ENCODE peak calls at places on chromosomes 1 and 21, in eight cellular contexts. G is A549; W is cardiac muscle cell; E is neuronal stem cell; B is heart right ventricle; N is CD4-positive, CD25-positive, alpha-beta regulatory T cell; J is aorta; K is testis. L is an unnamed sample.

GRCh38 chr21:46239817-46240325 is 11.3 kb upstream of the LSS start:
- DNase-seq in J (peak), E (no peak), B (no peak), N (no peak), W (no peak), K (no peak), G (no peak), L (no peak)

GRCh38 chr1:38444311-38444710 is 397.7 kb upstream of the POU3F1 start:
- DNase-seq in G (no peak), B (no peak), W (no peak), K (no peak), E (no peak), N (no peak), J (no peak), L (no peak)

GRCh38 chr1:41419584-41420295 is 58.5 kb downstream of the FOXO6 start:
- DNase-seq in G (no peak), N (no peak), B (no peak), E (no peak), W (no peak), K (no peak), J (peak), L (no peak)

GRCh38 chr1:209367031-209367813 is 216.3 kb upstream of the CAMK1G start:
- DNase-seq in J (no peak), E (no peak), G (no peak), K (no peak), W (no peak), N (no peak), B (no peak), L (no peak)

GRCh38 chr1:21329209-21329844 is 39.1 kb upstream of the ECE1 start:
- DNase-seq in K (no peak), G (no peak), W (no peak), J (no peak), B (no peak), E (no peak), N (no peak), L (no peak)

GRCh38 chr1:52636701-52637695 is 4.0 kb downstream of the SHISAL2A start:
- DNase-seq in J (no peak), G (no peak), W (no peak), E (no peak), K (no peak), B (no peak), N (peak), L (no peak)

GRCh38 chr1:37764888-37765441 is at the start of gene EPHA10:
- DNase-seq in B (no peak), G (no peak), K (peak), E (no peak), N (no peak), W (no peak), J (no peak), L (no peak)

GRCh38 chr1:190154744-190155143 is 322.9 kb downstream of the BRINP3 start:
- DNase-seq in J (no peak), G (no peak), N (no peak), B (no peak), K (no peak), W (no peak), E (no peak), L (no peak)

GRCh38 chr1:207981976-207982375 is 71.1 kb upstream of the CD34 start:
- DNase-seq in B (no peak), N (no peak), J (no peak), K (no peak), W (peak), E (no peak), G (peak), L (no peak)

GRCh38 chr21:22889445-22889844 is 1891.2 kb downstream of the NCAM2 start:
- DNase-seq in B (no peak), N (no peak), K (no peak), E (no peak), G (no peak), W (no peak), J (no peak), L (no peak)

GRCh38 chr1:230822092-230822581 is 46.2 kb downstream of the C1orf198 start:
- DNase-seq in K (no peak), J (no peak), N (no peak), G (no peak), B (peak), W (no peak), E (no peak), L (no peak)

GRCh38 chr1:1227386-1227785 is 4.4 kb downstream of the SDF4 start:
- DNase-seq in G (no peak), B (no peak), N (no peak), K (no peak), W (no peak), J (no peak), E (no peak), L (no peak)

GRCh38 chr1:225577243-225577642 is 75.7 kb downstream of the ENAH start:
- DNase-seq in G (no peak), E (no peak), B (no peak), W (no peak), J (no peak), N (no peak), K (no peak), L (no peak)

GRCh38 chr21:35649186-35649585 is 411.1 kb downstream of the SETD4 start:
- DNase-seq in G (no peak), B (no peak), E (no peak), N (no peak), J (no peak), K (no peak), W (no peak), L (no peak)

GRCh38 chr1:235648954-235649721 is 446 bp downstream of the GNG4 start:
- DNase-seq in E (peak), J (peak), N (peak), W (peak), K (peak), B (peak), G (no peak), L (peak)

GRCh38 chr1:26970810-26971209 is 10.5 kb upstream of the KDF1 start:
- DNase-seq in G (no peak), N (no peak), B (no peak), J (no peak), K (no peak), W (no peak), E (no peak), L (no peak)

GRCh38 chr1:10304295-10304694 is 93.9 kb downstream of the KIF1B start:
- DNase-seq in K (no peak), G (no peak), W (no peak), E (no peak), B (peak), J (no peak), N (no peak), L (no peak)

GRCh38 chr1:1621682-1622577 is 6.6 kb downstream of the MIB2 start:
- DNase-seq in J (peak), B (no peak), N (peak), E (no peak), K (no peak), W (no peak), G (no peak), L (no peak)

GRCh38 chr1:94228640-94229375 is 8.6 kb downstream of the ARHGAP29 start:
- DNase-seq in W (no peak), K (no peak), E (no peak), B (no peak), N (no peak), J (no peak), G (no peak), L (no peak)

GRCh38 chr1:6098303-6099215 is 52.9 kb downstream of the KCNAB2 start:
- DNase-seq in B (peak), G (no peak), W (no peak), N (no peak), K (peak), J (peak), E (no peak), L (no peak)

GRCh38 chr1:178933709-178934573 is 63.1 kb upstream of the ANGPTL1 start:
- DNase-seq in W (no peak), B (peak), G (no peak), K (no peak), N (no peak), E (no peak), J (no peak), L (no peak)

GRCh38 chr1:23020731-23021130 is 1.5 kb downstream of the KDM1A start:
- DNase-seq in W (no peak), B (no peak), G (no peak), K (no peak), N (no peak), J (no peak), E (no peak), L (no peak)
- H3K27ac ChIP-seq in W (peak), B (no peak), G (peak), K (no peak), N (no peak), J (no peak), E (no peak), L (peak)

DNA sequence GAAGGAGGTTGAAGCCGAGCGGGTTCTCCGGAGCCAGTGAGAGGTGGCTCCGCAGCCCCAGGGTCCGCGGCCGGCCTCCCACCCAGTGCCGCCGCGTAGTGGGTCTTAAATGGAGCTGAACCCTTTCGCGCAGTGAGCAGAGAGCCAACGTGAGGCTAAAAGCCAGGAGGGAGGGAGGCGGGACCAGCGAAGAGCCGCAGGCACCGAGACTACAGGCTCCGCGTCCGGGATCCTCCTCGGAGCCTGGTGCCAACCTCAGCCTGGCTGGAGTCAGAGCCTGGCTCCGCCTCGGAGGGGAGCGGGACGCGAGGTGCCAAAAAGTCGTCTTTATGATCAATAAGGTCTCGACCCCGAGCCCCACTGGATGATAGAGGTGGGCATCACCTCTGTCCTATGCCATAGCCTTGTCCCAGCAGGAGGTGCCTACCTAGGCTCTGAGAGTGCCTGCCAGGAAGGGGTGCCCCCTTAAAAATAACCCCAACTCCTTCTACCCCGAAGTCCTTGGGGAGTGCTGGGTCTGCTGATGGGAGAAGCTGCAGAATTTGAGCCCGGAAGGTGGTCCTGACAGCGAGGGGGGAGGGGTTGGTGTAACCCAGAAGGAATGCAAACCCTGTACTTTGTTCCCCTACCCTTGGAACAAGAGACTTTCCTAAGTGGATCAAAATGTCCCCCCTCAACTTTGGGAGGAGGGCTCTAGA is 1.6 kb downstream of the IGSF21 start:
- DNase-seq in K (no peak), B (no peak), W (no peak), G (no peak), E (no peak), J (no peak), N (no peak), L (no peak)
- H3K4me3 ChIP-seq in K (peak), B (peak), W (no peak), G (no peak), E (no peak), J (no peak), N (no peak), L (peak)

GRCh38 chr21:41396452-41397107 is 29.5 kb upstream of the MX1 start:
- DNase-seq in G (no peak), B (no peak), W (no peak), E (no peak), J (peak), K (peak), N (no peak), L (peak)
- H3K27ac ChIP-seq in G (no peak), B (no peak), W (no peak), E (no peak), J (no peak), K (no peak), N (no peak), L (no peak)

GRCh38 chr1:43842099-43842498 is 91.5 kb upstream of the ARTN start:
- DNase-seq in W (no peak), E (no peak), G (no peak), J (no peak), B (no peak), K (no peak), N (no peak), L (no peak)
- H3K4me3 ChIP-seq in W (no peak), E (no peak), G (no peak), J (no peak), B (no peak), K (no peak), N (no peak), L (no peak)

DNA sequence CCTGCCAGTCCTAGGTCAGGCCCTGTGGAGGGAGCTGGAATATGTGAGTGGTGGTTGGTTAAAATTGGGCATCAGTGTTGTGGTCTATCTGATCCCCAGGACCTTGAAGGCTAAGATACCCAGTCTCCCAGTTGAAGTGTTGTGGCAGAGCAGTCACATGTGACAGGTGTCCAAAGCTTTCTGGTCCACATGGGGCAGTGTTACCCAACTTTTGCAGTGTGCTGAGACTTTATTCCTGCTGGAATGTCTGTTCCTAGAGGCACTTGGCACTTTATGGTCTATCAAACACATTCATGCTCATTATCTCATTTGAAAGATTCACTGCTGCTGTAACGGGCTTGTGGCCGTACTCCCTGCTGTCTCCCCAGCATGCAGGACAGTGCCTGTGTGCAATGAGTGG is 21.0 kb upstream of the LORICRIN start:
- DNase-seq in B (no peak), G (no peak), J (no peak), W (peak), E (no peak), N (no peak), K (no peak), L (no peak)
- H3K27ac ChIP-seq in B (no peak), G (no peak), J (no peak), W (no peak), E (no peak), N (no peak), K (no peak), L (no peak)

DNA sequence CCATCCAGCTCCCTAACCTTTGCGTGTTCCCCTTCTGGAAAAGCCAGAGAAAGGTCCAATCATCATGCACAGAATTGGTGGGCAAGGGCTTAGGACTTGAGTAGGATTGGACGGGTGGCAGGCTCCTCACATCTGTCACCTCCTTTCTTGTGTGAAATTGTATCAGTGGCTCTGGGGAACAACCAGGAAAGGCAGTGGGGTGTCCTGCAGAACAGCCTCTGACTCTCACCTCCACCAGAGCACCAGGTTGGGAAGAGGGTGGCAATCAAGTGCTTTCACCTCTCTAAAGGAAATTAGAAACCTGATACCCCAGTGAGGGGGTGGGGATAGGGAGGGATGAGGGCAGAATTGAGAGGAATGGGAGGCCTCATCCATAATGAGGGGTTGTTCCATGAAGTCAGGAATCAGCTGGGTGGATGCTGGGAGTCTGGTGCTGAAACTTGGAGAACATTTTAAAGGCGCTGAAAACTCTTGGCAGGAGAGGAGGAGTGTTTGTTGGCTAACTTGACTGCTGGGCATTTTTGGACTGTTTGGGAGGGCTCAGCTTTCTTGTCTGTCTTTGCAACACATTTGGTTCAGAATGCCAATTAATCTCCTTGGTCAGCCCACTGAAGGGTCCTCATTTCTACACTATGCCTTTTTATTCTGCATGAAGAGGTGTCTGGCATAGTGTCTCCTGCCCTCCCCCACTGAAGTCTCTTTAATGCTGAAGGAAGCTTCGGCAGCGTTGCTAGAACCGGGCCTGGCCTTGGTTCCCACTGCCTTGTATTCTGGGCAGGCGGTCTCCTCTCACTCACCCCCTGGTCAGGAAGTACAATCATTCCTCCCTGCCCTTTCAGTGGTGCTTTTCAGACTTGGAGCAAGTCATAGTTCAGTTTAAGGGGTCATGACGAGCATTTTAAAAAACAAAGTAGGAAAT is 2.1 kb downstream of the PHGDH start:
- DNase-seq in K (peak), G (no peak), J (no peak), W (peak), E (peak), B (no peak), N (no peak), L (no peak)
- H3K4me3 ChIP-seq in K (peak), G (peak), J (no peak), W (no peak), E (peak), B (no peak), N (no peak), L (no peak)